ENCODE peak calls at places on chromosomes 11 and 22, in seven cellular contexts. One of them, this sample, is unnamed.
A peak's percentile ranks its signal among the peaks of the same experiment; 100 is the strongest.

GRCh38 chr22:33427461-33427860 is 369.3 kb upstream of the SYN3 start:
- DNase-seq in ovary: no peak
- DNase-seq in colonic mucosa: no peak
- DNase-seq in NCI-H460: no peak
- DNase-seq in HCEC 1CT: no peak
- DNase-seq in pons: no peak
- DNase-seq in left cardiac atrium: no peak
- DNase-seq in this sample: no peak

GRCh38 chr11:12189543-12190235 is 79.3 kb downstream of the MICAL2 start:
- DNase-seq in ovary: no peak
- DNase-seq in colonic mucosa: no peak
- DNase-seq in NCI-H460: no peak
- DNase-seq in HCEC 1CT: no peak
- DNase-seq in pons: no peak
- DNase-seq in left cardiac atrium: no peak
- DNase-seq in this sample: no peak

GRCh38 chr11:113778111-113778910 is 1.3 kb upstream of the CLDN25 start:
- DNase-seq in ovary: no peak
- DNase-seq in colonic mucosa: no peak
- DNase-seq in NCI-H460: no peak
- DNase-seq in HCEC 1CT: peak; percentile 3
- DNase-seq in pons: peak; percentile 92
- DNase-seq in left cardiac atrium: no peak
- DNase-seq in this sample: peak; percentile 41

GRCh38 chr11:113521737-113522517 is 46.7 kb upstream of the DRD2 start:
- DNase-seq in ovary: no peak
- DNase-seq in colonic mucosa: no peak
- DNase-seq in NCI-H460: no peak
- DNase-seq in HCEC 1CT: no peak
- DNase-seq in pons: no peak
- DNase-seq in left cardiac atrium: no peak
- DNase-seq in this sample: no peak

GRCh38 chr11:93849751-93850584 is 450 bp downstream of the VSTM5 start:
- DNase-seq in ovary: peak; percentile 11
- DNase-seq in colonic mucosa: peak; percentile 79
- DNase-seq in NCI-H460: no peak
- DNase-seq in HCEC 1CT: peak; percentile 24
- DNase-seq in pons: no peak
- DNase-seq in left cardiac atrium: peak; percentile 57
- DNase-seq in this sample: no peak

GRCh38 chr11:116986521-116987105 is 111.6 kb downstream of the SIK3 start:
- DNase-seq in ovary: no peak
- DNase-seq in colonic mucosa: no peak
- DNase-seq in NCI-H460: peak; percentile 1
- DNase-seq in HCEC 1CT: peak; percentile 93
- DNase-seq in pons: peak; percentile 76
- DNase-seq in left cardiac atrium: no peak
- DNase-seq in this sample: no peak

GRCh38 chr11:63911440-63911839 is 5.5 kb downstream of the RCOR2 start:
- DNase-seq in ovary: no peak
- DNase-seq in colonic mucosa: no peak
- DNase-seq in NCI-H460: no peak
- DNase-seq in HCEC 1CT: no peak
- DNase-seq in pons: no peak
- DNase-seq in left cardiac atrium: no peak
- DNase-seq in this sample: no peak

GRCh38 chr11:75554258-75555022 is 7.6 kb upstream of the SERPINH1 start:
- DNase-seq in ovary: peak; percentile 99
- DNase-seq in colonic mucosa: peak; percentile 72
- DNase-seq in NCI-H460: no peak
- DNase-seq in HCEC 1CT: peak; percentile 98
- DNase-seq in pons: peak; percentile 94
- DNase-seq in left cardiac atrium: peak; percentile 95
- DNase-seq in this sample: peak; percentile 95

GRCh38 chr11:88522624-88523361 is 185.3 kb upstream of the CTSC start:
- DNase-seq in ovary: no peak
- DNase-seq in colonic mucosa: no peak
- DNase-seq in NCI-H460: no peak
- DNase-seq in HCEC 1CT: no peak
- DNase-seq in pons: no peak
- DNase-seq in left cardiac atrium: no peak
- DNase-seq in this sample: no peak

GRCh38 chr11:61294717-61295595 is at the start of gene VWCE:
- DNase-seq in ovary: peak; percentile 75
- DNase-seq in colonic mucosa: peak; percentile 48
- DNase-seq in NCI-H460: peak; percentile 43
- DNase-seq in HCEC 1CT: peak; percentile 37
- DNase-seq in pons: no peak
- DNase-seq in left cardiac atrium: peak; percentile 68
- DNase-seq in this sample: peak; percentile 70

GRCh38 chr11:121652982-121653381 is 200.2 kb upstream of the SORL1-AS1 start:
- DNase-seq in ovary: peak; percentile 32
- DNase-seq in colonic mucosa: no peak
- DNase-seq in NCI-H460: no peak
- DNase-seq in HCEC 1CT: peak; percentile 11
- DNase-seq in pons: peak; percentile 49
- DNase-seq in left cardiac atrium: no peak
- DNase-seq in this sample: no peak

GRCh38 chr11:2740275-2740940 is 40.6 kb upstream of the KCNQ1OT1 start:
- DNase-seq in ovary: no peak
- DNase-seq in colonic mucosa: no peak
- DNase-seq in NCI-H460: no peak
- DNase-seq in HCEC 1CT: no peak
- DNase-seq in pons: no peak
- DNase-seq in left cardiac atrium: peak; percentile 2
- DNase-seq in this sample: peak; percentile 11

GRCh38 chr11:28833670-28834069 is 725.5 kb downstream of the METTL15 start:
- DNase-seq in ovary: no peak
- DNase-seq in colonic mucosa: no peak
- DNase-seq in NCI-H460: peak; percentile 98
- DNase-seq in HCEC 1CT: peak; percentile 98
- DNase-seq in pons: no peak
- DNase-seq in left cardiac atrium: no peak
- DNase-seq in this sample: no peak